ENCODE peak calls at places on chromosomes 5 and 9, in eight cellular contexts. H, A, W, M, K, X, F and T are unnamed samples. For H3K36me3, the result is how much of the 10 kb centered on the place peaks cover.

GRCh38 chr9:133792721-133793470 is 54.7 kb upstream of the SARDH start:
- DNase-seq in H (peak), A (peak), W (peak), M (peak), K (peak), X (peak), F (peak), T (peak)

GRCh38 chr5:126754609-126755008 is 22.3 kb upstream of the LMNB1 start:
- DNase-seq in H (no peak), A (no peak), W (peak), M (no peak), K (no peak), X (no peak), F (no peak), T (no peak)

GRCh38 chr5:143205386-143205785 is 198.1 kb downstream of the NR3C1 start:
- DNase-seq in H (no peak), A (no peak), W (no peak), M (no peak), K (no peak), X (no peak), F (no peak), T (no peak)

GRCh38 chr9:77964258-77964657 is 67.4 kb downstream of the GNAQ start:
- DNase-seq in H (no peak), A (no peak), W (no peak), M (no peak), K (no peak), X (no peak), F (no peak), T (no peak)

GRCh38 chr5:58582004-58582403 is 871 bp upstream of the RAB3C start:
- DNase-seq in H (no peak), A (no peak), W (no peak), M (peak), K (no peak), X (no peak), F (no peak), T (no peak)

GRCh38 chr9:84139296-84140100 is 158.9 kb downstream of the RMI1 start:
- DNase-seq in H (peak), A (no peak), W (no peak), M (no peak), K (peak), X (peak), F (peak), T (no peak)

GRCh38 chr9:100690438-100690837 is 112.6 kb downstream of the CAVIN4 start:
- DNase-seq in H (no peak), A (no peak), W (peak), M (no peak), K (no peak), X (no peak), F (no peak), T (no peak)

GRCh38 chr9:134544388-134545212 is 97.0 kb upstream of the COL5A1 start:
- DNase-seq in H (no peak), A (no peak), W (no peak), M (peak), K (peak), X (peak), F (no peak), T (no peak)

GRCh38 chr5:78699565-78700143 is 51.1 kb upstream of the LHFPL2 start:
- DNase-seq in H (no peak), A (no peak), W (peak), M (no peak), K (no peak), X (no peak), F (peak), T (no peak)

GRCh38 chr5:159819671-159820411 is 96.4 kb upstream of the ADRA1B start:
- DNase-seq in H (peak), A (peak), W (no peak), M (no peak), K (peak), X (peak), F (peak), T (peak)

GRCh38 chr9:79617395-79617794 is 45.6 kb downstream of the TLE4 start:
- DNase-seq in H (peak), A (no peak), W (no peak), M (no peak), K (peak), X (no peak), F (peak), T (no peak)

GRCh38 chr5:59500014-59500413 is 393.5 kb downstream of the PDE4D start:
- DNase-seq in H (no peak), A (no peak), W (no peak), M (no peak), K (no peak), X (no peak), F (no peak), T (no peak)

GRCh38 chr5:55236800-55237199 is 3.4 kb upstream of the CCNO start:
- DNase-seq in H (no peak), A (no peak), W (no peak), M (no peak), K (no peak), X (no peak), F (no peak), T (peak)

GRCh38 chr5:159094745-159095144 is 5.0 kb downstream of the EBF1 start:
- DNase-seq in H (peak), A (peak), W (peak), M (peak), K (peak), X (peak), F (peak), T (no peak)

GRCh38 chr5:72597456-72597948 is 90.3 kb upstream of the ZNF366 start:
- DNase-seq in H (no peak), A (no peak), W (peak), M (no peak), K (no peak), X (no peak), F (peak), T (peak)

GRCh38 chr5:21181726-21182125 is 1193.7 kb upstream of the CDH18 start:
- DNase-seq in H (no peak), A (no peak), W (no peak), M (no peak), K (no peak), X (no peak), F (no peak), T (no peak)

GRCh38 chr5:68433921-68434879 is 218.6 kb downstream of the PIK3R1 start:
- DNase-seq in H (peak), A (peak), W (peak), M (peak), K (peak), X (peak), F (peak), T (peak)

GRCh38 chr5:13745508-13745907 is 199.0 kb downstream of the DNAH5 start:
- DNase-seq in H (no peak), A (no peak), W (no peak), M (no peak), K (no peak), X (no peak), F (no peak), T (no peak)

GRCh38 chr5:154159343-154159742 is 31.2 kb upstream of the GALNT10 start:
- DNase-seq in H (no peak), A (no peak), W (no peak), M (no peak), K (no peak), X (no peak), F (no peak), T (no peak)

GRCh38 chr5:36450229-36451024 is 148.7 kb upstream of the RANBP3L start:
- DNase-seq in H (no peak), A (no peak), W (no peak), M (no peak), K (no peak), X (no peak), F (no peak), T (no peak)

GRCh38 chr5:72467987-72468386 is 39.2 kb downstream of the ZNF366 start:
- DNase-seq in H (no peak), A (no peak), W (no peak), M (no peak), K (no peak), X (no peak), F (no peak), T (no peak)

GRCh38 chr9:79974806-79975422 is 403.1 kb downstream of the TLE4 start:
- DNase-seq in H (no peak), A (no peak), W (no peak), M (no peak), K (no peak), X (no peak), F (peak), T (no peak)

GRCh38 chr5:125550237-125550636 is 803.8 kb upstream of the ZNF608 start:
- DNase-seq in H (no peak), A (no peak), W (no peak), M (no peak), K (no peak), X (no peak), F (no peak), T (no peak)

GRCh38 chr5:147809830-147810666 is 21.4 kb downstream of the SPINK1 start:
- DNase-seq in H (no peak), A (no peak), W (no peak), M (no peak), K (no peak), X (no peak), F (no peak), T (no peak)

GRCh38 chr9:78578016-78578555 is 281.2 kb downstream of the PSAT1 start:
- DNase-seq in H (no peak), A (peak), W (no peak), M (no peak), K (no peak), X (no peak), F (no peak), T (no peak)

GRCh38 chr5:41636605-41637004 is 126.2 kb upstream of the PLCXD3 start:
- DNase-seq in H (no peak), A (no peak), W (peak), M (no peak), K (no peak), X (no peak), F (no peak), T (no peak)

GRCh38 chr5:167582263-167582662 is 709.2 kb upstream of the WWC1 start:
- DNase-seq in H (no peak), A (no peak), W (no peak), M (no peak), K (no peak), X (no peak), F (no peak), T (no peak)

GRCh38 chr9:124284940-124285441 is 27.2 kb downstream of the NEK6 start:
- DNase-seq in H (no peak), A (no peak), W (no peak), M (no peak), K (peak), X (peak), F (no peak), T (no peak)

GRCh38 chr5:53643445-53643844 is 83.0 kb downstream of the NDUFS4 start:
- DNase-seq in H (no peak), A (no peak), W (no peak), M (no peak), K (no peak), X (no peak), F (no peak), T (no peak)

GRCh38 chr5:140671472-140672210 is 1.7 kb downstream of the DND1 start:
- DNase-seq in H (no peak), A (no peak), W (no peak), M (no peak), K (no peak), X (no peak), F (no peak), T (no peak)

GRCh38 chr9:16275795-16276624 is 594.5 kb downstream of the BNC2 start:
- DNase-seq in H (no peak), A (no peak), W (no peak), M (no peak), K (no peak), X (no peak), F (no peak), T (no peak)
- TF ChIP-seq POLR2A in H (no peak), A (no peak), W (no peak), M (no peak), K (no peak), X (no peak), F (no peak), T (no peak)

DNA sequence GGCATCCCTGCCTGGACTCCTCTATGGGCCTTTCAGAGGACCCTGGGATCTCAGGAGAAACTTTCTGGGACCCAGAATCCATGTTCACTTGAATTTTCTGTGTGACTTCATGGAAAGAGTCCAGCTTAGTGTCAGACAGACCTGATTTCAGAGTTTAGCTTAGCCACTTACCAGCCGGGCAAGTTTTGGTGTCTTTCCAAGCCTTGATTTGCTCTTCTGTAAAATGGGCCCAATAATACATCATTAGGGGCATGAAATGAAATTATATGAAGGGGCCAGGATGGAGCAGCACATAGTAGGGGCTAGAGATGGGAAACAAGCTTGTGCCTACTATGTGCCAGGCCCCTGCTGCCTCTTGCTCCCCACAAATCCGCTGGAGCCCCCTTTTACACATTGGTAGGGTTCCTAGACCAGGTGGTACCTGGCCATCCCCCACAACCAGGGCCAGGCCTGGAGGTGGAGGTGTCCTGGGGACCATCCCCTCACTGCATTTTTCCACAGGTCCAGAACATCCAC is 33.2 kb upstream of the RPL26L1 start:
- DNase-seq in H (no peak), A (no peak), W (no peak), M (no peak), K (no peak), X (no peak), F (no peak), T (no peak)
- H3K36me3 ChIP-seq in H (under half), A (under half), W (under half), M (under half), K (under half), X (under half), F (half or more), T (half or more)

GRCh38 chr9:33820231-33820745 is 3.3 kb downstream of the UBE2R2 start:
- DNase-seq in H (no peak), A (no peak), W (no peak), M (no peak), K (no peak), X (no peak), F (no peak), T (no peak)

GRCh38 chr9:33816327-33817252 is at the start of gene UBE2R2:
- DNase-seq in H (peak), A (peak), W (peak), M (peak), K (peak), X (peak), F (peak), T (peak)

GRCh38 chr9:33817327-33818166 is 587 bp downstream of the UBE2R2 start:
- DNase-seq in H (peak), A (peak), W (peak), M (peak), K (peak), X (peak), F (peak), T (no peak)

GRCh38 chr9:33818832-33819500 is 2.0 kb downstream of the UBE2R2 start:
- DNase-seq in H (no peak), A (no peak), W (no peak), M (no peak), K (no peak), X (no peak), F (no peak), T (no peak)

GRCh38 chr9:33818167-33818831 is 1.3 kb downstream of the UBE2R2 start:
- DNase-seq in H (no peak), A (no peak), W (no peak), M (no peak), K (no peak), X (peak), F (peak), T (no peak)
- TF ChIP-seq POLR2A in H (no peak), A (no peak), W (no peak), M (no peak), K (no peak), X (no peak), F (no peak), T (no peak)

GRCh38 chr5:150124596-150124995 is 31.0 kb downstream of the PDGFRB start:
- DNase-seq in H (no peak), A (no peak), W (no peak), M (peak), K (no peak), X (no peak), F (no peak), T (no peak)
- H3K36me3 ChIP-seq in H (half or more), A (half or more), W (under half), M (under half), K (under half), X (under half), F (half or more), T (half or more)

GRCh38 chr9:122468735-122469134 is 9.0 kb downstream of the OR1J1 start:
- DNase-seq in H (no peak), A (no peak), W (no peak), M (no peak), K (no peak), X (no peak), F (no peak), T (no peak)

GRCh38 chr9:122464633-122465567 is 12.8 kb downstream of the OR1J1 start:
- DNase-seq in H (peak), A (peak), W (peak), M (peak), K (peak), X (peak), F (peak), T (no peak)

GRCh38 chr9:122463828-122464632 is 13.7 kb downstream of the OR1J1 start:
- DNase-seq in H (no peak), A (no peak), W (peak), M (no peak), K (no peak), X (no peak), F (no peak), T (no peak)
- TF ChIP-seq POLR2A in H (no peak), A (no peak), W (peak), M (no peak), K (no peak), X (no peak), F (no peak), T (no peak)

GRCh38 chr9:112496074-112496722 is 9.6 kb downstream of the KIAA1958 start:
- DNase-seq in H (no peak), A (no peak), W (no peak), M (no peak), K (no peak), X (no peak), F (no peak), T (no peak)
- H3K36me3 ChIP-seq in H (under half), A (under half), W (under half), M (under half), K (under half), X (under half), F (under half), T (under half)

DNA sequence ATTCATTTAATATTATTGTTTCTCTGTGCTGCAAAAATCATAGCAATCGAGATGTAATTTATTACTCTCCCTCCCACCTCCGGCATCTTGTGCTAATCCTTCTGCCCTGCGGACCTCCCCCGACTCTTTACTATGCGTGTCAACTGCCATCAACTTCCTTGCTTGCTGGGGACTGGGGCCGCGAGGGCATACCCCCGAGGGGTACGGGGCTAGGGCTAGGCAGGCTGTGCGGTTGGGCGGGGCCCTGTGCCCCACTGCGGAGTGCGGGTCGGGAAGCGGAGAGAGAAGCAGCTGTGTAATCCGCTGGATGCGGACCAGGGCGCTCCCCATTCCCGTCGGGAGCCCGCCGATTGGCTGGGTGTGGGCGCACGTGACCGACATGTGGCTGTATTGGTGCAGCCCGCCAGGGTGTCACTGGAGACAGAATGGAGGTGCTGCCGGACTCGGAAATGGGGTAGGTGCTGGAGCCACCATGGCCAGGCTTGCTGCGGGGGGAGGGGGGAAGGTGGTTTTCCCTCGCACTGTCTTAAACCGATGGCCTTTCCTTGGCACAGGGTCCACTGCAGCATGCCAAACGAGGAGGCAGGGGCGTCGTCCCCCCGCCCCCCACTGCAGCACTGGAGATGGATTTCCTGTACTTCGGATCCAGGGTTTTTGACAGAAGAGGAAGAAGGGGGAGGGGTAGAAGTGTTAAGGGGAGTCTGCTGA is at the start of gene APC:
- DNase-seq in H (peak), A (peak), W (peak), M (peak), K (peak), X (peak), F (peak), T (peak)
- TF ChIP-seq POLR2A in H (peak), A (peak), W (peak), M (no peak), K (peak), X (no peak), F (no peak), T (no peak)

GRCh38 chr5:134787692-134788091 is 29.1 kb downstream of the DDX46 start:
- DNase-seq in H (no peak), A (no peak), W (no peak), M (no peak), K (no peak), X (no peak), F (no peak), T (no peak)

GRCh38 chr5:134784946-134785620 is 26.5 kb downstream of the DDX46 start:
- DNase-seq in H (no peak), A (no peak), W (no peak), M (no peak), K (no peak), X (no peak), F (no peak), T (no peak)

DNA sequence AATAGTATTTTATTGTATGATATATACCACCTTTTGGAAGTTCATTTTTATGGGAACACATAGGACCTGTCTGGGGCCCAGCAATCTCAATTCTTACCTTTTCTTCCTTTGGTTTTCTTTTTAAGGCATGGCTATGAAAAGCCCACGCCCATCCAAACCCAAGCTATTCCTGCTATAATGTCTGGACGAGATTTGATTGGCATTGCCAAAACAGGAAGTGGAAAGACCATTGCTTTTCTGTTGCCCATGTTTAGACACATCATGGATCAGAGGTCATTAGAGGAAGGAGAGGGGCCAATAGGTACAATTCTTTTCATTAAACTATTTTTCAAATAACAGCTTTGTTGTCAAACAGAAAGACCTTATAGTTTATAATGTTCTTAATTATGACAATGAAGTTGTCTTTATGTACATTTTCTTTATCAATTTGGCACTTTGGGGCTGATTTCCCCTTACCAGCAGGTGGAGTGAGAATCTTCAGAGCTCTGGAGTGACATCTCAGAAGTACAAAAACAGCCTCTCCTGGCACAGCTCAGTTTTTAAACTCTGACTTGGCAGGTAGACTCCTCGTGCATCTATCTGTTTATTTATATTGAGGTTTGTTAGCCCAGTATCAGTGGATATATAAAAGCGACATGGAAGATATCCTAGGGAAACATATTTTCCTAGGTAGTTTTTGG is 25.8 kb downstream of the DDX46 start:
- DNase-seq in H (no peak), A (no peak), W (no peak), M (no peak), K (no peak), X (no peak), F (no peak), T (no peak)
- H3K36me3 ChIP-seq in H (half or more), A (half or more), W (half or more), M (half or more), K (under half), X (under half), F (half or more), T (half or more)

GRCh38 chr9:132616725-132617124 is 34.3 kb downstream of the BARHL1 start:
- DNase-seq in H (no peak), A (no peak), W (no peak), M (no peak), K (no peak), X (no peak), F (no peak), T (no peak)

GRCh38 chr9:132614324-132614723 is 31.9 kb downstream of the BARHL1 start:
- DNase-seq in H (no peak), A (no peak), W (no peak), M (no peak), K (no peak), X (no peak), F (no peak), T (no peak)

GRCh38 chr9:132610661-132611060 is 28.3 kb downstream of the BARHL1 start:
- DNase-seq in H (no peak), A (no peak), W (no peak), M (no peak), K (no peak), X (no peak), F (no peak), T (no peak)

GRCh38 chr9:132609829-132610228 is 27.4 kb downstream of the BARHL1 start:
- DNase-seq in H (no peak), A (no peak), W (peak), M (no peak), K (no peak), X (no peak), F (no peak), T (no peak)

GRCh38 chr9:132615822-132616221 is 33.4 kb downstream of the BARHL1 start:
- DNase-seq in H (no peak), A (no peak), W (no peak), M (no peak), K (no peak), X (no peak), F (no peak), T (no peak)
- TF ChIP-seq POLR2A in H (no peak), A (no peak), W (no peak), M (no peak), K (no peak), X (no peak), F (no peak), T (no peak)